ENCODE peak calls at places on chromosomes 1 and 21, in ten cellular contexts. One of them, this sample, is unnamed.

GRCh38 chr1:165637427-165637826 is 6.4 kb downstream of the MGST3 start:
- DNase-seq in HuH-7.5: no peak
- DNase-seq in left ventricle myocardium superior: no peak
- DNase-seq in lower lobe of right lung: no peak
- DNase-seq in CD8-positive, alpha-beta memory T cell: no peak
- DNase-seq in fibroblast of mammary gland: peak
- DNase-seq in C1 segment of cervical spinal cord: no peak
- DNase-seq in stimulated activated CD4-positive, alpha-beta T cell treated with anti-CD3 and anti-CD28 coated beads, TNF-alpha, amount 100 ng/mL, for 48 hours: no peak
- DNase-seq in stimulated activated CD8-positive, alpha-beta memory T cell treated with anti-CD3 and anti-CD28 coated beads, Interleukin-2, amount 100 ng/mL, for 1 hour: no peak
- DNase-seq in NCI-H524: no peak
- DNase-seq in this sample: no peak

GRCh38 chr1:212944209-212944901 is 6.0 kb upstream of the VASH2 start:
- DNase-seq in C1 segment of cervical spinal cord: no peak
- DNase-seq in fibroblast of mammary gland: no peak
- DNase-seq in stimulated activated CD8-positive, alpha-beta memory T cell treated with anti-CD3 and anti-CD28 coated beads, Interleukin-2, amount 100 ng/mL, for 1 hour: no peak
- DNase-seq in HuH-7.5: no peak
- DNase-seq in lower lobe of right lung: no peak
- DNase-seq in stimulated activated CD4-positive, alpha-beta T cell treated with anti-CD3 and anti-CD28 coated beads, TNF-alpha, amount 100 ng/mL, for 48 hours: no peak
- DNase-seq in left ventricle myocardium superior: no peak
- DNase-seq in NCI-H524: no peak
- DNase-seq in CD8-positive, alpha-beta memory T cell: no peak
- DNase-seq in this sample: no peak

GRCh38 chr1:231284441-231284840 is 43.4 kb downstream of the GNPAT start:
- DNase-seq in fibroblast of mammary gland: no peak
- DNase-seq in lower lobe of right lung: no peak
- DNase-seq in left ventricle myocardium superior: no peak
- DNase-seq in NCI-H524: no peak
- DNase-seq in CD8-positive, alpha-beta memory T cell: no peak
- DNase-seq in C1 segment of cervical spinal cord: no peak
- DNase-seq in stimulated activated CD4-positive, alpha-beta T cell treated with anti-CD3 and anti-CD28 coated beads, TNF-alpha, amount 100 ng/mL, for 48 hours: no peak
- DNase-seq in stimulated activated CD8-positive, alpha-beta memory T cell treated with anti-CD3 and anti-CD28 coated beads, Interleukin-2, amount 100 ng/mL, for 1 hour: no peak
- DNase-seq in HuH-7.5: no peak
- DNase-seq in this sample: no peak

GRCh38 chr1:83905315-83905907 is 93.5 kb downstream of the TTLL7 start:
- DNase-seq in stimulated activated CD8-positive, alpha-beta memory T cell treated with anti-CD3 and anti-CD28 coated beads, Interleukin-2, amount 100 ng/mL, for 1 hour: no peak
- DNase-seq in HuH-7.5: no peak
- DNase-seq in C1 segment of cervical spinal cord: no peak
- DNase-seq in CD8-positive, alpha-beta memory T cell: peak
- DNase-seq in lower lobe of right lung: no peak
- DNase-seq in stimulated activated CD4-positive, alpha-beta T cell treated with anti-CD3 and anti-CD28 coated beads, TNF-alpha, amount 100 ng/mL, for 48 hours: no peak
- DNase-seq in left ventricle myocardium superior: no peak
- DNase-seq in fibroblast of mammary gland: peak
- DNase-seq in NCI-H524: peak
- DNase-seq in this sample: no peak

GRCh38 chr1:51444096-51444495 is 75.0 kb downstream of the EPS15 start:
- DNase-seq in lower lobe of right lung: no peak
- DNase-seq in fibroblast of mammary gland: no peak
- DNase-seq in left ventricle myocardium superior: no peak
- DNase-seq in stimulated activated CD8-positive, alpha-beta memory T cell treated with anti-CD3 and anti-CD28 coated beads, Interleukin-2, amount 100 ng/mL, for 1 hour: no peak
- DNase-seq in C1 segment of cervical spinal cord: no peak
- DNase-seq in CD8-positive, alpha-beta memory T cell: no peak
- DNase-seq in HuH-7.5: no peak
- DNase-seq in stimulated activated CD4-positive, alpha-beta T cell treated with anti-CD3 and anti-CD28 coated beads, TNF-alpha, amount 100 ng/mL, for 48 hours: no peak
- DNase-seq in NCI-H524: no peak
- DNase-seq in this sample: no peak

GRCh38 chr1:12001996-12002493 is 17.3 kb upstream of the MIIP start:
- DNase-seq in stimulated activated CD4-positive, alpha-beta T cell treated with anti-CD3 and anti-CD28 coated beads, TNF-alpha, amount 100 ng/mL, for 48 hours: no peak
- DNase-seq in HuH-7.5: no peak
- DNase-seq in stimulated activated CD8-positive, alpha-beta memory T cell treated with anti-CD3 and anti-CD28 coated beads, Interleukin-2, amount 100 ng/mL, for 1 hour: no peak
- DNase-seq in CD8-positive, alpha-beta memory T cell: no peak
- DNase-seq in C1 segment of cervical spinal cord: no peak
- DNase-seq in left ventricle myocardium superior: peak
- DNase-seq in lower lobe of right lung: no peak
- DNase-seq in NCI-H524: no peak
- DNase-seq in fibroblast of mammary gland: no peak
- DNase-seq in this sample: no peak

GRCh38 chr1:156897078-156897825 is 3.7 kb downstream of the PEAR1 start:
- DNase-seq in stimulated activated CD8-positive, alpha-beta memory T cell treated with anti-CD3 and anti-CD28 coated beads, Interleukin-2, amount 100 ng/mL, for 1 hour: no peak
- DNase-seq in stimulated activated CD4-positive, alpha-beta T cell treated with anti-CD3 and anti-CD28 coated beads, TNF-alpha, amount 100 ng/mL, for 48 hours: no peak
- DNase-seq in lower lobe of right lung: no peak
- DNase-seq in NCI-H524: no peak
- DNase-seq in CD8-positive, alpha-beta memory T cell: no peak
- DNase-seq in left ventricle myocardium superior: no peak
- DNase-seq in fibroblast of mammary gland: peak
- DNase-seq in C1 segment of cervical spinal cord: no peak
- DNase-seq in HuH-7.5: no peak
- DNase-seq in this sample: no peak

GRCh38 chr1:17466359-17466758 is 26.9 kb upstream of the RCC2 start:
- DNase-seq in fibroblast of mammary gland: no peak
- DNase-seq in stimulated activated CD4-positive, alpha-beta T cell treated with anti-CD3 and anti-CD28 coated beads, TNF-alpha, amount 100 ng/mL, for 48 hours: no peak
- DNase-seq in CD8-positive, alpha-beta memory T cell: no peak
- DNase-seq in stimulated activated CD8-positive, alpha-beta memory T cell treated with anti-CD3 and anti-CD28 coated beads, Interleukin-2, amount 100 ng/mL, for 1 hour: no peak
- DNase-seq in lower lobe of right lung: no peak
- DNase-seq in left ventricle myocardium superior: no peak
- DNase-seq in NCI-H524: no peak
- DNase-seq in HuH-7.5: no peak
- DNase-seq in C1 segment of cervical spinal cord: no peak
- DNase-seq in this sample: no peak

GRCh38 chr1:34742667-34743270 is 12.1 kb upstream of the GJB5 start:
- DNase-seq in lower lobe of right lung: peak
- DNase-seq in CD8-positive, alpha-beta memory T cell: peak
- DNase-seq in C1 segment of cervical spinal cord: peak
- DNase-seq in stimulated activated CD4-positive, alpha-beta T cell treated with anti-CD3 and anti-CD28 coated beads, TNF-alpha, amount 100 ng/mL, for 48 hours: peak
- DNase-seq in fibroblast of mammary gland: peak
- DNase-seq in left ventricle myocardium superior: peak
- DNase-seq in NCI-H524: peak
- DNase-seq in stimulated activated CD8-positive, alpha-beta memory T cell treated with anti-CD3 and anti-CD28 coated beads, Interleukin-2, amount 100 ng/mL, for 1 hour: peak
- DNase-seq in HuH-7.5: peak
- DNase-seq in this sample: peak

GRCh38 chr1:223437151-223437550 is 43.9 kb downstream of the CCDC185 start:
- DNase-seq in CD8-positive, alpha-beta memory T cell: no peak
- DNase-seq in HuH-7.5: no peak
- DNase-seq in stimulated activated CD8-positive, alpha-beta memory T cell treated with anti-CD3 and anti-CD28 coated beads, Interleukin-2, amount 100 ng/mL, for 1 hour: no peak
- DNase-seq in lower lobe of right lung: no peak
- DNase-seq in stimulated activated CD4-positive, alpha-beta T cell treated with anti-CD3 and anti-CD28 coated beads, TNF-alpha, amount 100 ng/mL, for 48 hours: no peak
- DNase-seq in fibroblast of mammary gland: no peak
- DNase-seq in C1 segment of cervical spinal cord: no peak
- DNase-seq in NCI-H524: no peak
- DNase-seq in left ventricle myocardium superior: no peak
- DNase-seq in this sample: no peak

GRCh38 chr1:230861970-230862595 is 6.2 kb downstream of the C1orf198 start:
- DNase-seq in lower lobe of right lung: no peak
- DNase-seq in CD8-positive, alpha-beta memory T cell: no peak
- DNase-seq in stimulated activated CD8-positive, alpha-beta memory T cell treated with anti-CD3 and anti-CD28 coated beads, Interleukin-2, amount 100 ng/mL, for 1 hour: no peak
- DNase-seq in stimulated activated CD4-positive, alpha-beta T cell treated with anti-CD3 and anti-CD28 coated beads, TNF-alpha, amount 100 ng/mL, for 48 hours: no peak
- DNase-seq in fibroblast of mammary gland: peak
- DNase-seq in HuH-7.5: no peak
- DNase-seq in left ventricle myocardium superior: peak
- DNase-seq in C1 segment of cervical spinal cord: no peak
- DNase-seq in NCI-H524: no peak
- DNase-seq in this sample: peak

GRCh38 chr1:101964708-101965107 is 32.0 kb downstream of the OLFM3 start:
- DNase-seq in C1 segment of cervical spinal cord: no peak
- DNase-seq in stimulated activated CD8-positive, alpha-beta memory T cell treated with anti-CD3 and anti-CD28 coated beads, Interleukin-2, amount 100 ng/mL, for 1 hour: no peak
- DNase-seq in NCI-H524: peak
- DNase-seq in lower lobe of right lung: no peak
- DNase-seq in fibroblast of mammary gland: no peak
- DNase-seq in left ventricle myocardium superior: no peak
- DNase-seq in HuH-7.5: no peak
- DNase-seq in CD8-positive, alpha-beta memory T cell: no peak
- DNase-seq in stimulated activated CD4-positive, alpha-beta T cell treated with anti-CD3 and anti-CD28 coated beads, TNF-alpha, amount 100 ng/mL, for 48 hours: no peak
- DNase-seq in this sample: no peak

GRCh38 chr1:209815931-209816338 is 10.0 kb upstream of the IRF6 start:
- DNase-seq in C1 segment of cervical spinal cord: no peak
- DNase-seq in stimulated activated CD8-positive, alpha-beta memory T cell treated with anti-CD3 and anti-CD28 coated beads, Interleukin-2, amount 100 ng/mL, for 1 hour: no peak
- DNase-seq in HuH-7.5: no peak
- DNase-seq in NCI-H524: no peak
- DNase-seq in CD8-positive, alpha-beta memory T cell: no peak
- DNase-seq in lower lobe of right lung: peak
- DNase-seq in stimulated activated CD4-positive, alpha-beta T cell treated with anti-CD3 and anti-CD28 coated beads, TNF-alpha, amount 100 ng/mL, for 48 hours: no peak
- DNase-seq in left ventricle myocardium superior: no peak
- DNase-seq in fibroblast of mammary gland: no peak
- DNase-seq in this sample: no peak

GRCh38 chr1:211468595-211468994 is 23.4 kb downstream of the RD3 start:
- DNase-seq in left ventricle myocardium superior: peak
- DNase-seq in stimulated activated CD4-positive, alpha-beta T cell treated with anti-CD3 and anti-CD28 coated beads, TNF-alpha, amount 100 ng/mL, for 48 hours: no peak
- DNase-seq in NCI-H524: peak
- DNase-seq in C1 segment of cervical spinal cord: no peak
- DNase-seq in fibroblast of mammary gland: peak
- DNase-seq in HuH-7.5: no peak
- DNase-seq in CD8-positive, alpha-beta memory T cell: no peak
- DNase-seq in lower lobe of right lung: no peak
- DNase-seq in stimulated activated CD8-positive, alpha-beta memory T cell treated with anti-CD3 and anti-CD28 coated beads, Interleukin-2, amount 100 ng/mL, for 1 hour: no peak
- DNase-seq in this sample: peak

GRCh38 chr1:167935252-167936067 is 1.0 kb upstream of the DCAF6 start:
- DNase-seq in C1 segment of cervical spinal cord: peak
- DNase-seq in fibroblast of mammary gland: peak
- DNase-seq in left ventricle myocardium superior: no peak
- DNase-seq in HuH-7.5: peak
- DNase-seq in stimulated activated CD8-positive, alpha-beta memory T cell treated with anti-CD3 and anti-CD28 coated beads, Interleukin-2, amount 100 ng/mL, for 1 hour: no peak
- DNase-seq in CD8-positive, alpha-beta memory T cell: peak
- DNase-seq in NCI-H524: peak
- DNase-seq in stimulated activated CD4-positive, alpha-beta T cell treated with anti-CD3 and anti-CD28 coated beads, TNF-alpha, amount 100 ng/mL, for 48 hours: peak
- DNase-seq in lower lobe of right lung: no peak
- DNase-seq in this sample: no peak

GRCh38 chr21:23249760-23250159 is 2251.6 kb downstream of the NCAM2 start:
- DNase-seq in NCI-H524: no peak
- DNase-seq in lower lobe of right lung: no peak
- DNase-seq in stimulated activated CD8-positive, alpha-beta memory T cell treated with anti-CD3 and anti-CD28 coated beads, Interleukin-2, amount 100 ng/mL, for 1 hour: no peak
- DNase-seq in C1 segment of cervical spinal cord: no peak
- DNase-seq in CD8-positive, alpha-beta memory T cell: no peak
- DNase-seq in stimulated activated CD4-positive, alpha-beta T cell treated with anti-CD3 and anti-CD28 coated beads, TNF-alpha, amount 100 ng/mL, for 48 hours: no peak
- DNase-seq in HuH-7.5: no peak
- DNase-seq in fibroblast of mammary gland: no peak
- DNase-seq in left ventricle myocardium superior: no peak
- DNase-seq in this sample: no peak

GRCh38 chr21:43712268-43712942 is 6.5 kb upstream of the PDXK start:
- DNase-seq in HuH-7.5: no peak
- DNase-seq in CD8-positive, alpha-beta memory T cell: no peak
- DNase-seq in left ventricle myocardium superior: no peak
- DNase-seq in stimulated activated CD4-positive, alpha-beta T cell treated with anti-CD3 and anti-CD28 coated beads, TNF-alpha, amount 100 ng/mL, for 48 hours: no peak
- DNase-seq in NCI-H524: no peak
- DNase-seq in stimulated activated CD8-positive, alpha-beta memory T cell treated with anti-CD3 and anti-CD28 coated beads, Interleukin-2, amount 100 ng/mL, for 1 hour: no peak
- DNase-seq in C1 segment of cervical spinal cord: no peak
- DNase-seq in lower lobe of right lung: peak
- DNase-seq in fibroblast of mammary gland: no peak
- DNase-seq in this sample: no peak

GRCh38 chr1:110130113-110130591 is 17.9 kb downstream of the UBL4B start:
- DNase-seq in fibroblast of mammary gland: peak
- DNase-seq in CD8-positive, alpha-beta memory T cell: no peak
- DNase-seq in lower lobe of right lung: no peak
- DNase-seq in NCI-H524: no peak
- DNase-seq in stimulated activated CD4-positive, alpha-beta T cell treated with anti-CD3 and anti-CD28 coated beads, TNF-alpha, amount 100 ng/mL, for 48 hours: no peak
- DNase-seq in stimulated activated CD8-positive, alpha-beta memory T cell treated with anti-CD3 and anti-CD28 coated beads, Interleukin-2, amount 100 ng/mL, for 1 hour: no peak
- DNase-seq in HuH-7.5: no peak
- DNase-seq in left ventricle myocardium superior: peak
- DNase-seq in C1 segment of cervical spinal cord: no peak
- DNase-seq in this sample: no peak

GRCh38 chr1:173101589-173101988 is 50.8 kb upstream of the TNFSF18 start:
- DNase-seq in stimulated activated CD8-positive, alpha-beta memory T cell treated with anti-CD3 and anti-CD28 coated beads, Interleukin-2, amount 100 ng/mL, for 1 hour: no peak
- DNase-seq in C1 segment of cervical spinal cord: no peak
- DNase-seq in left ventricle myocardium superior: no peak
- DNase-seq in stimulated activated CD4-positive, alpha-beta T cell treated with anti-CD3 and anti-CD28 coated beads, TNF-alpha, amount 100 ng/mL, for 48 hours: no peak
- DNase-seq in lower lobe of right lung: no peak
- DNase-seq in NCI-H524: no peak
- DNase-seq in fibroblast of mammary gland: no peak
- DNase-seq in HuH-7.5: no peak
- DNase-seq in CD8-positive, alpha-beta memory T cell: no peak
- DNase-seq in this sample: no peak

GRCh38 chr1:42889264-42889663 is 42.9 kb downstream of the ZNF691 start:
- DNase-seq in CD8-positive, alpha-beta memory T cell: no peak
- DNase-seq in NCI-H524: no peak
- DNase-seq in fibroblast of mammary gland: no peak
- DNase-seq in left ventricle myocardium superior: no peak
- DNase-seq in lower lobe of right lung: no peak
- DNase-seq in HuH-7.5: no peak
- DNase-seq in stimulated activated CD4-positive, alpha-beta T cell treated with anti-CD3 and anti-CD28 coated beads, TNF-alpha, amount 100 ng/mL, for 48 hours: no peak
- DNase-seq in C1 segment of cervical spinal cord: no peak
- DNase-seq in stimulated activated CD8-positive, alpha-beta memory T cell treated with anti-CD3 and anti-CD28 coated beads, Interleukin-2, amount 100 ng/mL, for 1 hour: no peak
- DNase-seq in this sample: no peak

GRCh38 chr21:42062543-42063022 is 8.5 kb upstream of the UMODL1 start:
- DNase-seq in left ventricle myocardium superior: peak
- DNase-seq in lower lobe of right lung: peak
- DNase-seq in fibroblast of mammary gland: no peak
- DNase-seq in C1 segment of cervical spinal cord: no peak
- DNase-seq in CD8-positive, alpha-beta memory T cell: peak
- DNase-seq in stimulated activated CD4-positive, alpha-beta T cell treated with anti-CD3 and anti-CD28 coated beads, TNF-alpha, amount 100 ng/mL, for 48 hours: peak
- DNase-seq in NCI-H524: no peak
- DNase-seq in stimulated activated CD8-positive, alpha-beta memory T cell treated with anti-CD3 and anti-CD28 coated beads, Interleukin-2, amount 100 ng/mL, for 1 hour: peak
- DNase-seq in HuH-7.5: no peak
- DNase-seq in this sample: peak

GRCh38 chr21:32403201-32403701 is 9.3 kb upstream of the EVA1C start:
- DNase-seq in stimulated activated CD8-positive, alpha-beta memory T cell treated with anti-CD3 and anti-CD28 coated beads, Interleukin-2, amount 100 ng/mL, for 1 hour: peak
- DNase-seq in CD8-positive, alpha-beta memory T cell: peak
- DNase-seq in lower lobe of right lung: peak
- DNase-seq in fibroblast of mammary gland: peak
- DNase-seq in stimulated activated CD4-positive, alpha-beta T cell treated with anti-CD3 and anti-CD28 coated beads, TNF-alpha, amount 100 ng/mL, for 48 hours: peak
- DNase-seq in HuH-7.5: peak
- DNase-seq in NCI-H524: peak
- DNase-seq in C1 segment of cervical spinal cord: peak
- DNase-seq in left ventricle myocardium superior: peak
- DNase-seq in this sample: no peak

GRCh38 chr1:25795955-25796806 is 3.8 kb upstream of the SELENON start:
- DNase-seq in stimulated activated CD4-positive, alpha-beta T cell treated with anti-CD3 and anti-CD28 coated beads, TNF-alpha, amount 100 ng/mL, for 48 hours: no peak
- DNase-seq in HuH-7.5: no peak
- DNase-seq in lower lobe of right lung: peak
- DNase-seq in stimulated activated CD8-positive, alpha-beta memory T cell treated with anti-CD3 and anti-CD28 coated beads, Interleukin-2, amount 100 ng/mL, for 1 hour: no peak
- DNase-seq in C1 segment of cervical spinal cord: no peak
- DNase-seq in fibroblast of mammary gland: no peak
- DNase-seq in NCI-H524: peak
- DNase-seq in CD8-positive, alpha-beta memory T cell: no peak
- DNase-seq in left ventricle myocardium superior: no peak
- DNase-seq in this sample: peak

GRCh38 chr1:40703316-40703715 is 11.8 kb downstream of the NFYC start:
- DNase-seq in left ventricle myocardium superior: no peak
- DNase-seq in stimulated activated CD4-positive, alpha-beta T cell treated with anti-CD3 and anti-CD28 coated beads, TNF-alpha, amount 100 ng/mL, for 48 hours: no peak
- DNase-seq in fibroblast of mammary gland: peak
- DNase-seq in HuH-7.5: no peak
- DNase-seq in NCI-H524: no peak
- DNase-seq in C1 segment of cervical spinal cord: no peak
- DNase-seq in stimulated activated CD8-positive, alpha-beta memory T cell treated with anti-CD3 and anti-CD28 coated beads, Interleukin-2, amount 100 ng/mL, for 1 hour: no peak
- DNase-seq in CD8-positive, alpha-beta memory T cell: no peak
- DNase-seq in lower lobe of right lung: no peak
- DNase-seq in this sample: no peak

GRCh38 chr21:18369115-18369514 is 34.5 kb downstream of the TMPRSS15 start:
- DNase-seq in stimulated activated CD4-positive, alpha-beta T cell treated with anti-CD3 and anti-CD28 coated beads, TNF-alpha, amount 100 ng/mL, for 48 hours: no peak
- DNase-seq in C1 segment of cervical spinal cord: no peak
- DNase-seq in stimulated activated CD8-positive, alpha-beta memory T cell treated with anti-CD3 and anti-CD28 coated beads, Interleukin-2, amount 100 ng/mL, for 1 hour: no peak
- DNase-seq in fibroblast of mammary gland: peak
- DNase-seq in lower lobe of right lung: no peak
- DNase-seq in HuH-7.5: no peak
- DNase-seq in left ventricle myocardium superior: no peak
- DNase-seq in NCI-H524: peak
- DNase-seq in CD8-positive, alpha-beta memory T cell: no peak
- DNase-seq in this sample: no peak

GRCh38 chr1:22780696-22781095 is 70.1 kb downstream of the EPHB2 start:
- DNase-seq in CD8-positive, alpha-beta memory T cell: no peak
- DNase-seq in left ventricle myocardium superior: no peak
- DNase-seq in HuH-7.5: no peak
- DNase-seq in stimulated activated CD4-positive, alpha-beta T cell treated with anti-CD3 and anti-CD28 coated beads, TNF-alpha, amount 100 ng/mL, for 48 hours: no peak
- DNase-seq in fibroblast of mammary gland: peak
- DNase-seq in stimulated activated CD8-positive, alpha-beta memory T cell treated with anti-CD3 and anti-CD28 coated beads, Interleukin-2, amount 100 ng/mL, for 1 hour: no peak
- DNase-seq in NCI-H524: no peak
- DNase-seq in C1 segment of cervical spinal cord: no peak
- DNase-seq in lower lobe of right lung: no peak
- DNase-seq in this sample: no peak

GRCh38 chr1:225119307-225119706 is 189.8 kb downstream of the DNAH14 start:
- DNase-seq in stimulated activated CD4-positive, alpha-beta T cell treated with anti-CD3 and anti-CD28 coated beads, TNF-alpha, amount 100 ng/mL, for 48 hours: no peak
- DNase-seq in HuH-7.5: no peak
- DNase-seq in lower lobe of right lung: no peak
- DNase-seq in NCI-H524: no peak
- DNase-seq in fibroblast of mammary gland: no peak
- DNase-seq in CD8-positive, alpha-beta memory T cell: no peak
- DNase-seq in left ventricle myocardium superior: no peak
- DNase-seq in stimulated activated CD8-positive, alpha-beta memory T cell treated with anti-CD3 and anti-CD28 coated beads, Interleukin-2, amount 100 ng/mL, for 1 hour: no peak
- DNase-seq in C1 segment of cervical spinal cord: no peak
- DNase-seq in this sample: no peak

GRCh38 chr1:235093013-235093618 is 35.5 kb downstream of the TOMM20 start:
- DNase-seq in stimulated activated CD4-positive, alpha-beta T cell treated with anti-CD3 and anti-CD28 coated beads, TNF-alpha, amount 100 ng/mL, for 48 hours: no peak
- DNase-seq in NCI-H524: peak
- DNase-seq in stimulated activated CD8-positive, alpha-beta memory T cell treated with anti-CD3 and anti-CD28 coated beads, Interleukin-2, amount 100 ng/mL, for 1 hour: no peak
- DNase-seq in fibroblast of mammary gland: peak
- DNase-seq in lower lobe of right lung: no peak
- DNase-seq in CD8-positive, alpha-beta memory T cell: no peak
- DNase-seq in left ventricle myocardium superior: peak
- DNase-seq in C1 segment of cervical spinal cord: peak
- DNase-seq in HuH-7.5: peak
- DNase-seq in this sample: no peak